ENCODE peak calls at places on chromosome 7, in ten cellular contexts. A is tibial nerve, X is brain microvascular endothelial cell, T is IMR-90, N is right lobe of liver, O is Panc1, F is cardiac muscle cell, J is RWPE1, E is heart left ventricle, B is body of pancreas. V is an unnamed sample.

GRCh38 chr7:78587443-78588044 is 789.0 kb downstream of the PHTF2 start:
- DNase-seq in F (peak; percentile 14), X (no peak), J (peak; percentile 25), O (peak; percentile 39), A (no peak), B (peak; percentile 11), T (peak; percentile 51), N (no peak), E (no peak), V (no peak)

GRCh38 chr7:148264933-148265557 is 325.5 kb upstream of the C7orf33 start:
- DNase-seq in B (peak; percentile 19), F (peak; percentile 55), N (no peak), E (no peak), J (peak; percentile 26), O (peak; percentile 25), T (peak; percentile 13), A (no peak), X (peak; percentile 48), V (no peak)

GRCh38 chr7:39270018-39270417 is 292.3 kb downstream of the POU6F2 start:
- DNase-seq in N (no peak), T (no peak), J (no peak), X (no peak), A (no peak), O (no peak), B (no peak), E (no peak), F (no peak), V (no peak)

GRCh38 chr7:17781491-17782215 is 158.6 kb downstream of the SNX13 start:
- DNase-seq in F (peak; percentile 70), E (no peak), X (peak; percentile 81), N (no peak), T (peak; percentile 90), B (no peak), J (no peak), O (no peak), A (no peak), V (no peak)

GRCh38 chr7:100584677-100585510 is 1.0 kb downstream of the LRCH4 start:
- DNase-seq in O (no peak), A (no peak), B (peak; percentile 79), J (peak; percentile 78), E (peak; percentile 63), T (peak; percentile 89), F (peak; percentile 95), N (no peak), X (peak; percentile 70), V (no peak)

GRCh38 chr7:38660427-38661099 is 29.4 kb upstream of the AMPH start:
- DNase-seq in F (peak; percentile 74), T (peak; percentile 56), A (no peak), O (peak; percentile 35), J (no peak), X (peak; percentile 33), B (peak; percentile 29), N (peak; percentile 59), E (no peak), V (no peak)

GRCh38 chr7:116354546-116355422 is 144.4 kb downstream of the TES start:
- DNase-seq in O (peak; percentile 98), N (peak; percentile 60), F (peak; percentile 100), A (peak; percentile 38), E (peak; percentile 83), J (peak; percentile 90), B (peak; percentile 80), X (peak; percentile 99), T (peak; percentile 98), V (no peak)

GRCh38 chr7:122748195-122748594 is 45.5 kb upstream of the RNF148 start:
- DNase-seq in O (no peak), E (no peak), N (no peak), B (no peak), A (no peak), J (no peak), T (no peak), X (no peak), F (no peak), V (no peak)

GRCh38 chr7:47039089-47039648 is 542.7 kb downstream of the TNS3 start:
- DNase-seq in F (no peak), A (no peak), N (no peak), B (no peak), X (no peak), T (no peak), E (no peak), O (no peak), J (no peak), V (no peak)

GRCh38 chr7:125643302-125643701 is 713.7 kb upstream of the POT1 start:
- DNase-seq in J (no peak), X (no peak), A (no peak), B (no peak), E (no peak), O (no peak), N (no peak), T (no peak), F (no peak), V (no peak)

GRCh38 chr7:129530881-129531391 is 28.6 kb downstream of the SMKR1 start:
- DNase-seq in O (peak; percentile 93), N (no peak), E (no peak), A (no peak), J (peak; percentile 68), B (no peak), X (peak; percentile 39), F (peak; percentile 37), T (peak; percentile 80), V (no peak)

GRCh38 chr7:16668049-16668858 is 22.3 kb downstream of the BZW2 start:
- DNase-seq in A (peak; percentile 65), O (peak; percentile 96), B (peak; percentile 68), J (peak; percentile 93), X (peak; percentile 99), E (peak; percentile 40), F (peak; percentile 99), N (no peak), T (peak; percentile 100), V (no peak)

GRCh38 chr7:12518920-12519681 is 51.4 kb upstream of the SCIN start:
- DNase-seq in J (peak; percentile 4), X (no peak), A (no peak), F (peak; percentile 21), T (no peak), O (no peak), N (no peak), B (no peak), E (no peak), V (no peak)

GRCh38 chr7:12731214-12731656 is 43.8 kb downstream of the ARL4A start:
- DNase-seq in T (peak; percentile 36), O (no peak), X (no peak), F (peak; percentile 48), A (no peak), E (no peak), N (no peak), J (peak; percentile 26), B (no peak), V (no peak)

GRCh38 chr7:2288986-2289611 is 25.1 kb downstream of the SNX8 start:
- DNase-seq in X (no peak), E (no peak), J (no peak), B (no peak), F (no peak), T (no peak), N (no peak), A (no peak), O (no peak), V (no peak)

GRCh38 chr7:109696723-109697122 is 1127.0 kb downstream of the DNAJB9 start:
- DNase-seq in J (no peak), B (no peak), O (no peak), T (no peak), E (no peak), N (no peak), F (no peak), A (no peak), X (no peak), V (no peak)

GRCh38 chr7:94769726-94770125 is 113.8 kb upstream of the SGCE start:
- DNase-seq in O (no peak), B (no peak), E (no peak), J (no peak), A (no peak), N (no peak), F (no peak), X (no peak), T (no peak), V (no peak)

GRCh38 chr7:134327896-134328295 is 11.2 kb upstream of the SLC35B4 start:
- DNase-seq in F (peak; percentile 69), E (peak; percentile 19), J (no peak), T (peak; percentile 56), A (peak; percentile 21), B (peak; percentile 30), O (peak; percentile 38), N (no peak), X (peak; percentile 60), V (peak; percentile 2)

GRCh38 chr7:98138679-98139078 is 32.0 kb downstream of the LMTK2 start:
- DNase-seq in X (no peak), N (no peak), B (no peak), E (no peak), T (no peak), A (no peak), O (no peak), F (no peak), J (no peak), V (no peak)

GRCh38 chr7:15504376-15504775 is 57.4 kb downstream of the AGMO start:
- DNase-seq in B (no peak), A (no peak), F (peak; percentile 50), E (no peak), O (no peak), N (no peak), J (no peak), T (no peak), X (no peak), V (no peak)

GRCh38 chr7:44281811-44282600 is 43.4 kb downstream of the CAMK2B start:
- DNase-seq in N (peak; percentile 34), B (peak; percentile 1), E (peak; percentile 15), A (no peak), T (no peak), J (no peak), F (no peak), O (no peak), X (no peak), V (no peak)

GRCh38 chr7:73879977-73880681 is 19.2 kb downstream of the TMEM270 start:
- DNase-seq in J (no peak), O (no peak), E (no peak), N (peak; percentile 87), X (no peak), T (peak; percentile 53), B (peak; percentile 35), A (no peak), F (peak; percentile 61), V (no peak)
- H3K27ac ChIP-seq in J (no peak overlapping the region), O (no peak overlapping the region), E (peak overlapping the region; percentile 70), N (peak overlapping the region; percentile 66), X (no peak overlapping the region), T (peak overlapping the region; percentile 35), B (no peak overlapping the region), A (no peak overlapping the region), F (no peak overlapping the region), V (peak overlapping the region; percentile 18)

GRCh38 chr7:102320181-102320580 is 33.5 kb downstream of the SH2B2 start:
- DNase-seq in O (no peak), N (no peak), F (no peak), X (no peak), J (no peak), B (no peak), A (no peak), T (no peak), E (no peak), V (no peak)
- H3K27ac ChIP-seq in O (no peak overlapping the region), N (no peak overlapping the region), F (no peak overlapping the region), X (no peak overlapping the region), J (no peak overlapping the region), B (no peak overlapping the region), A (no peak overlapping the region), T (no peak overlapping the region), E (no peak overlapping the region), V (no peak overlapping the region)

GRCh38 chr7:77321300-77321699 is 94.8 kb downstream of the GSAP start:
- DNase-seq in T (no peak), J (no peak), N (no peak), F (peak; percentile 49), E (no peak), B (no peak), A (no peak), X (no peak), O (no peak), V (no peak)
- H3K27ac ChIP-seq in T (peak overlapping the region; percentile 13), J (no peak overlapping the region), N (no peak overlapping the region), F (peak overlapping the region; percentile 83), E (no peak overlapping the region), B (no peak overlapping the region), A (no peak overlapping the region), X (no peak overlapping the region), O (no peak overlapping the region), V (peak overlapping the region; percentile 56)

GRCh38 chr7:119572132-119572531 is 700.8 kb upstream of the KCND2 start:
- DNase-seq in X (no peak), F (no peak), E (no peak), B (no peak), N (no peak), O (no peak), T (no peak), J (no peak), A (no peak), V (peak; percentile 0)
- H3K27ac ChIP-seq in X (no peak overlapping the region), F (no peak overlapping the region), E (no peak overlapping the region), B (no peak overlapping the region), N (no peak overlapping the region), O (no peak overlapping the region), T (no peak overlapping the region), J (no peak overlapping the region), A (no peak overlapping the region), V (no peak overlapping the region)

V was measured in caudate nucleus.